ENCODE peak calls at places on chromosome 14, in eight cellular contexts. One of them, this sample, is unnamed.

GRCh38 chr14:105299654-105300541 is 903 bp downstream of the BRF1 start:
- DNase-seq in T47D: no peak
- DNase-seq in HTR-8/SVneo: peak
- DNase-seq in sciatic nerve: peak
- DNase-seq in NCI-H2081 treated with DMSO at 0.1 percent for 48 hours: no peak
- DNase-seq in stimulated activated CD8-positive, alpha-beta memory T cell treated with anti-CD3 and anti-CD28 coated beads, Interleukin-7, amount 100 ng/mL, for 4 hours: no peak
- DNase-seq in H9: peak
- DNase-seq in B cell: peak
- DNase-seq in this sample: no peak

GRCh38 chr14:46048127-46048526 is 603.5 kb downstream of the RPL10L start:
- DNase-seq in T47D: peak
- DNase-seq in HTR-8/SVneo: peak
- DNase-seq in sciatic nerve: no peak
- DNase-seq in NCI-H2081 treated with DMSO at 0.1 percent for 48 hours: no peak
- DNase-seq in stimulated activated CD8-positive, alpha-beta memory T cell treated with anti-CD3 and anti-CD28 coated beads, Interleukin-7, amount 100 ng/mL, for 4 hours: no peak
- DNase-seq in H9: peak
- DNase-seq in B cell: no peak
- DNase-seq in this sample: no peak

GRCh38 chr14:94052662-94053061 is 26.5 kb downstream of the OTUB2 start:
- DNase-seq in T47D: no peak
- DNase-seq in HTR-8/SVneo: no peak
- DNase-seq in sciatic nerve: no peak
- DNase-seq in NCI-H2081 treated with DMSO at 0.1 percent for 48 hours: no peak
- DNase-seq in stimulated activated CD8-positive, alpha-beta memory T cell treated with anti-CD3 and anti-CD28 coated beads, Interleukin-7, amount 100 ng/mL, for 4 hours: no peak
- DNase-seq in H9: no peak
- DNase-seq in B cell: no peak
- DNase-seq in this sample: no peak

GRCh38 chr14:51724650-51725049 is 72.9 kb downstream of the FRMD6 start:
- DNase-seq in T47D: no peak
- DNase-seq in HTR-8/SVneo: no peak
- DNase-seq in sciatic nerve: no peak
- DNase-seq in NCI-H2081 treated with DMSO at 0.1 percent for 48 hours: no peak
- DNase-seq in stimulated activated CD8-positive, alpha-beta memory T cell treated with anti-CD3 and anti-CD28 coated beads, Interleukin-7, amount 100 ng/mL, for 4 hours: no peak
- DNase-seq in H9: no peak
- DNase-seq in B cell: no peak
- DNase-seq in this sample: no peak

GRCh38 chr14:67729072-67729561 is 27.4 kb downstream of the RDH12 start:
- DNase-seq in T47D: no peak
- DNase-seq in HTR-8/SVneo: no peak
- DNase-seq in sciatic nerve: no peak
- DNase-seq in NCI-H2081 treated with DMSO at 0.1 percent for 48 hours: no peak
- DNase-seq in stimulated activated CD8-positive, alpha-beta memory T cell treated with anti-CD3 and anti-CD28 coated beads, Interleukin-7, amount 100 ng/mL, for 4 hours: no peak
- DNase-seq in H9: peak
- DNase-seq in B cell: no peak
- DNase-seq in this sample: peak

GRCh38 chr14:91377700-91378652 is 39.6 kb downstream of the CCDC88C start:
- DNase-seq in T47D: no peak
- DNase-seq in HTR-8/SVneo: no peak
- DNase-seq in sciatic nerve: no peak
- DNase-seq in NCI-H2081 treated with DMSO at 0.1 percent for 48 hours: no peak
- DNase-seq in stimulated activated CD8-positive, alpha-beta memory T cell treated with anti-CD3 and anti-CD28 coated beads, Interleukin-7, amount 100 ng/mL, for 4 hours: peak
- DNase-seq in H9: no peak
- DNase-seq in B cell: no peak
- DNase-seq in this sample: peak

GRCh38 chr14:55473786-55474185 is 33.4 kb upstream of the TBPL2 start:
- DNase-seq in T47D: no peak
- DNase-seq in HTR-8/SVneo: no peak
- DNase-seq in sciatic nerve: no peak
- DNase-seq in NCI-H2081 treated with DMSO at 0.1 percent for 48 hours: no peak
- DNase-seq in stimulated activated CD8-positive, alpha-beta memory T cell treated with anti-CD3 and anti-CD28 coated beads, Interleukin-7, amount 100 ng/mL, for 4 hours: no peak
- DNase-seq in H9: no peak
- DNase-seq in B cell: no peak
- DNase-seq in this sample: no peak

GRCh38 chr14:48251290-48251689 is 575.9 kb upstream of the MDGA2 start:
- DNase-seq in T47D: no peak
- DNase-seq in HTR-8/SVneo: no peak
- DNase-seq in sciatic nerve: no peak
- DNase-seq in NCI-H2081 treated with DMSO at 0.1 percent for 48 hours: no peak
- DNase-seq in stimulated activated CD8-positive, alpha-beta memory T cell treated with anti-CD3 and anti-CD28 coated beads, Interleukin-7, amount 100 ng/mL, for 4 hours: no peak
- DNase-seq in H9: no peak
- DNase-seq in B cell: no peak
- DNase-seq in this sample: no peak

GRCh38 chr14:103542545-103543088 is 13.6 kb downstream of the TRMT61A start:
- DNase-seq in T47D: no peak
- DNase-seq in HTR-8/SVneo: no peak
- DNase-seq in sciatic nerve: peak
- DNase-seq in NCI-H2081 treated with DMSO at 0.1 percent for 48 hours: no peak
- DNase-seq in stimulated activated CD8-positive, alpha-beta memory T cell treated with anti-CD3 and anti-CD28 coated beads, Interleukin-7, amount 100 ng/mL, for 4 hours: no peak
- DNase-seq in H9: peak
- DNase-seq in B cell: no peak
- DNase-seq in this sample: no peak

GRCh38 chr14:104974146-104974541 is 4.0 kb downstream of the AHNAK2 start:
- DNase-seq in T47D: no peak
- DNase-seq in HTR-8/SVneo: no peak
- DNase-seq in sciatic nerve: no peak
- DNase-seq in NCI-H2081 treated with DMSO at 0.1 percent for 48 hours: no peak
- DNase-seq in stimulated activated CD8-positive, alpha-beta memory T cell treated with anti-CD3 and anti-CD28 coated beads, Interleukin-7, amount 100 ng/mL, for 4 hours: no peak
- DNase-seq in H9: no peak
- DNase-seq in B cell: no peak
- DNase-seq in this sample: no peak

GRCh38 chr14:54347044-54347443 is 49.8 kb upstream of the CDKN3 start:
- DNase-seq in T47D: no peak
- DNase-seq in HTR-8/SVneo: no peak
- DNase-seq in sciatic nerve: no peak
- DNase-seq in NCI-H2081 treated with DMSO at 0.1 percent for 48 hours: no peak
- DNase-seq in stimulated activated CD8-positive, alpha-beta memory T cell treated with anti-CD3 and anti-CD28 coated beads, Interleukin-7, amount 100 ng/mL, for 4 hours: no peak
- DNase-seq in H9: no peak
- DNase-seq in B cell: no peak
- DNase-seq in this sample: no peak

GRCh38 chr14:54796961-54797360 is 105.7 kb downstream of the GCH1 start:
- DNase-seq in T47D: no peak
- DNase-seq in HTR-8/SVneo: peak
- DNase-seq in sciatic nerve: no peak
- DNase-seq in NCI-H2081 treated with DMSO at 0.1 percent for 48 hours: no peak
- DNase-seq in stimulated activated CD8-positive, alpha-beta memory T cell treated with anti-CD3 and anti-CD28 coated beads, Interleukin-7, amount 100 ng/mL, for 4 hours: no peak
- DNase-seq in H9: no peak
- DNase-seq in B cell: no peak
- DNase-seq in this sample: no peak

GRCh38 chr14:72680853-72681640 is 212.9 kb downstream of the DPF3 start:
- DNase-seq in T47D: no peak
- DNase-seq in HTR-8/SVneo: no peak
- DNase-seq in sciatic nerve: no peak
- DNase-seq in NCI-H2081 treated with DMSO at 0.1 percent for 48 hours: no peak
- DNase-seq in stimulated activated CD8-positive, alpha-beta memory T cell treated with anti-CD3 and anti-CD28 coated beads, Interleukin-7, amount 100 ng/mL, for 4 hours: no peak
- DNase-seq in H9: no peak
- DNase-seq in B cell: no peak
- DNase-seq in this sample: no peak

GRCh38 chr14:105913861-105914260 is 387.5 kb downstream of the TMEM121 start:
- DNase-seq in T47D: no peak
- DNase-seq in HTR-8/SVneo: no peak
- DNase-seq in sciatic nerve: no peak
- DNase-seq in NCI-H2081 treated with DMSO at 0.1 percent for 48 hours: no peak
- DNase-seq in stimulated activated CD8-positive, alpha-beta memory T cell treated with anti-CD3 and anti-CD28 coated beads, Interleukin-7, amount 100 ng/mL, for 4 hours: no peak
- DNase-seq in H9: no peak
- DNase-seq in B cell: no peak
- DNase-seq in this sample: no peak

GRCh38 chr14:73789996-73790581 is 61.5 kb upstream of the PTGR2 start:
- DNase-seq in T47D: no peak
- DNase-seq in HTR-8/SVneo: no peak
- DNase-seq in sciatic nerve: peak
- DNase-seq in NCI-H2081 treated with DMSO at 0.1 percent for 48 hours: no peak
- DNase-seq in stimulated activated CD8-positive, alpha-beta memory T cell treated with anti-CD3 and anti-CD28 coated beads, Interleukin-7, amount 100 ng/mL, for 4 hours: no peak
- DNase-seq in H9: no peak
- DNase-seq in B cell: no peak
- DNase-seq in this sample: no peak

GRCh38 chr14:69581316-69581935 is 6.8 kb upstream of the CCDC177 start:
- DNase-seq in T47D: no peak
- DNase-seq in HTR-8/SVneo: no peak
- DNase-seq in sciatic nerve: no peak
- DNase-seq in NCI-H2081 treated with DMSO at 0.1 percent for 48 hours: no peak
- DNase-seq in stimulated activated CD8-positive, alpha-beta memory T cell treated with anti-CD3 and anti-CD28 coated beads, Interleukin-7, amount 100 ng/mL, for 4 hours: no peak
- DNase-seq in H9: no peak
- DNase-seq in B cell: no peak
- DNase-seq in this sample: no peak

GRCh38 chr14:75769047-75769685 is 108.1 kb downstream of the TTLL5 start:
- DNase-seq in T47D: no peak
- DNase-seq in HTR-8/SVneo: no peak
- DNase-seq in sciatic nerve: no peak
- DNase-seq in NCI-H2081 treated with DMSO at 0.1 percent for 48 hours: no peak
- DNase-seq in stimulated activated CD8-positive, alpha-beta memory T cell treated with anti-CD3 and anti-CD28 coated beads, Interleukin-7, amount 100 ng/mL, for 4 hours: no peak
- DNase-seq in H9: no peak
- DNase-seq in B cell: no peak
- DNase-seq in this sample: no peak

GRCh38 chr14:73173092-73173735 is 36.9 kb downstream of the PSEN1 start:
- DNase-seq in T47D: peak
- DNase-seq in HTR-8/SVneo: peak
- DNase-seq in sciatic nerve: no peak
- DNase-seq in NCI-H2081 treated with DMSO at 0.1 percent for 48 hours: no peak
- DNase-seq in stimulated activated CD8-positive, alpha-beta memory T cell treated with anti-CD3 and anti-CD28 coated beads, Interleukin-7, amount 100 ng/mL, for 4 hours: no peak
- DNase-seq in H9: no peak
- DNase-seq in B cell: no peak
- DNase-seq in this sample: no peak

GRCh38 chr14:75926431-75926830 is 55.4 kb downstream of the TGFB3 start:
- DNase-seq in T47D: no peak
- DNase-seq in HTR-8/SVneo: no peak
- DNase-seq in sciatic nerve: no peak
- DNase-seq in NCI-H2081 treated with DMSO at 0.1 percent for 48 hours: no peak
- DNase-seq in stimulated activated CD8-positive, alpha-beta memory T cell treated with anti-CD3 and anti-CD28 coated beads, Interleukin-7, amount 100 ng/mL, for 4 hours: no peak
- DNase-seq in H9: no peak
- DNase-seq in B cell: no peak
- DNase-seq in this sample: no peak

This sample was measured in upper lobe of right lung.